ENCODE peak calls at places on chromosome 12, in seven cellular contexts. One of them, this sample, is unnamed.

GRCh38 chr12:4293299-4293941 is 19.9 kb downstream of the CCND2 start:
- DNase-seq in pancreas: no peak
- DNase-seq in effector memory CD4-positive, alpha-beta T cell: no peak
- DNase-seq in fibroblast of lung: no peak
- DNase-seq in lung: no peak
- DNase-seq in lower lobe of right lung: no peak
- DNase-seq in sigmoid colon: no peak
- DNase-seq in this sample: no peak

GRCh38 chr12:70444903-70445302 is 78.8 kb downstream of the KCNMB4 start:
- DNase-seq in pancreas: no peak
- DNase-seq in effector memory CD4-positive, alpha-beta T cell: no peak
- DNase-seq in fibroblast of lung: no peak
- DNase-seq in lung: no peak
- DNase-seq in lower lobe of right lung: no peak
- DNase-seq in sigmoid colon: no peak
- DNase-seq in this sample: no peak

GRCh38 chr12:74490390-74491064 is 47.1 kb upstream of the ATXN7L3B start:
- DNase-seq in pancreas: no peak
- DNase-seq in effector memory CD4-positive, alpha-beta T cell: no peak
- DNase-seq in fibroblast of lung: no peak
- DNase-seq in lung: no peak
- DNase-seq in lower lobe of right lung: no peak
- DNase-seq in sigmoid colon: no peak
- DNase-seq in this sample: no peak

GRCh38 chr12:94625531-94625930 is 24.8 kb downstream of the TMCC3 start:
- DNase-seq in pancreas: no peak
- DNase-seq in effector memory CD4-positive, alpha-beta T cell: no peak
- DNase-seq in fibroblast of lung: no peak
- DNase-seq in lung: no peak
- DNase-seq in lower lobe of right lung: no peak
- DNase-seq in sigmoid colon: no peak
- DNase-seq in this sample: no peak

GRCh38 chr12:66708704-66709443 is 30.0 kb upstream of the GRIP1 start:
- DNase-seq in pancreas: no peak
- DNase-seq in effector memory CD4-positive, alpha-beta T cell: no peak
- DNase-seq in fibroblast of lung: peak; percentile 18
- DNase-seq in lung: no peak
- DNase-seq in lower lobe of right lung: no peak
- DNase-seq in sigmoid colon: no peak
- DNase-seq in this sample: no peak

GRCh38 chr12:10272466-10272865 is 35.2 kb upstream of the KLRD1 start:
- DNase-seq in pancreas: no peak
- DNase-seq in effector memory CD4-positive, alpha-beta T cell: no peak
- DNase-seq in fibroblast of lung: peak; percentile 14
- DNase-seq in lung: no peak
- DNase-seq in lower lobe of right lung: no peak
- DNase-seq in sigmoid colon: no peak
- DNase-seq in this sample: no peak

GRCh38 chr12:58967551-58967950 is 47.2 kb upstream of the LRIG3 start:
- DNase-seq in pancreas: no peak
- DNase-seq in effector memory CD4-positive, alpha-beta T cell: no peak
- DNase-seq in fibroblast of lung: peak; percentile 14
- DNase-seq in lung: no peak
- DNase-seq in lower lobe of right lung: no peak
- DNase-seq in sigmoid colon: no peak
- DNase-seq in this sample: no peak

GRCh38 chr12:103495783-103496456 is at the start of gene C12orf42:
- DNase-seq in pancreas: no peak
- DNase-seq in effector memory CD4-positive, alpha-beta T cell: no peak
- DNase-seq in fibroblast of lung: peak; percentile 15
- DNase-seq in lung: no peak
- DNase-seq in lower lobe of right lung: peak; percentile 43
- DNase-seq in sigmoid colon: no peak
- DNase-seq in this sample: no peak

GRCh38 chr12:57630891-57631433 is 2.0 kb downstream of the B4GALNT1 start:
- DNase-seq in pancreas: no peak
- DNase-seq in effector memory CD4-positive, alpha-beta T cell: no peak
- DNase-seq in fibroblast of lung: no peak
- DNase-seq in lung: no peak
- DNase-seq in lower lobe of right lung: no peak
- DNase-seq in sigmoid colon: peak; percentile 52
- DNase-seq in this sample: no peak

GRCh38 chr12:132708150-132708549 is 2.5 kb upstream of the PGAM5 start:
- DNase-seq in pancreas: no peak
- DNase-seq in effector memory CD4-positive, alpha-beta T cell: no peak
- DNase-seq in fibroblast of lung: no peak
- DNase-seq in lung: no peak
- DNase-seq in lower lobe of right lung: no peak
- DNase-seq in sigmoid colon: no peak
- DNase-seq in this sample: no peak

GRCh38 chr12:93319523-93320045 is 58.1 kb upstream of the NUDT4 start:
- DNase-seq in pancreas: no peak
- DNase-seq in effector memory CD4-positive, alpha-beta T cell: no peak
- DNase-seq in fibroblast of lung: peak; percentile 74
- DNase-seq in lung: no peak
- DNase-seq in lower lobe of right lung: no peak
- DNase-seq in sigmoid colon: no peak
- DNase-seq in this sample: no peak

GRCh38 chr12:128942960-128943477 is 89.7 kb downstream of the GLT1D1 start:
- DNase-seq in pancreas: no peak
- DNase-seq in effector memory CD4-positive, alpha-beta T cell: no peak
- DNase-seq in fibroblast of lung: no peak
- DNase-seq in lung: no peak
- DNase-seq in lower lobe of right lung: no peak
- DNase-seq in sigmoid colon: no peak
- DNase-seq in this sample: no peak

GRCh38 chr12:15778126-15778525 is 11.1 kb downstream of the EPS8 start:
- DNase-seq in pancreas: no peak
- DNase-seq in effector memory CD4-positive, alpha-beta T cell: no peak
- DNase-seq in fibroblast of lung: no peak
- DNase-seq in lung: no peak
- DNase-seq in lower lobe of right lung: no peak
- DNase-seq in sigmoid colon: no peak
- DNase-seq in this sample: no peak

GRCh38 chr12:13182881-13183280 is 13.6 kb upstream of the EMP1 start:
- DNase-seq in pancreas: no peak
- DNase-seq in effector memory CD4-positive, alpha-beta T cell: no peak
- DNase-seq in fibroblast of lung: no peak
- DNase-seq in lung: no peak
- DNase-seq in lower lobe of right lung: no peak
- DNase-seq in sigmoid colon: no peak
- DNase-seq in this sample: no peak

GRCh38 chr12:79424109-79424721 is 266.5 kb downstream of the PAWR start:
- DNase-seq in pancreas: no peak
- DNase-seq in effector memory CD4-positive, alpha-beta T cell: no peak
- DNase-seq in fibroblast of lung: peak; percentile 91
- DNase-seq in lung: no peak
- DNase-seq in lower lobe of right lung: no peak
- DNase-seq in sigmoid colon: no peak
- DNase-seq in this sample: no peak

GRCh38 chr12:104378427-104378826 is 74.9 kb downstream of the EID3 start:
- DNase-seq in pancreas: no peak
- DNase-seq in effector memory CD4-positive, alpha-beta T cell: no peak
- DNase-seq in fibroblast of lung: no peak
- DNase-seq in lung: no peak
- DNase-seq in lower lobe of right lung: no peak
- DNase-seq in sigmoid colon: no peak
- DNase-seq in this sample: no peak

GRCh38 chr12:19223018-19223417 is 93.5 kb downstream of the PLEKHA5 start:
- DNase-seq in pancreas: no peak
- DNase-seq in effector memory CD4-positive, alpha-beta T cell: no peak
- DNase-seq in fibroblast of lung: no peak
- DNase-seq in lung: no peak
- DNase-seq in lower lobe of right lung: no peak
- DNase-seq in sigmoid colon: no peak
- DNase-seq in this sample: no peak

GRCh38 chr12:96193725-96194571 is at the start of gene ELK3:
- DNase-seq in pancreas: peak; percentile 74
- DNase-seq in effector memory CD4-positive, alpha-beta T cell: peak; percentile 56
- DNase-seq in fibroblast of lung: peak; percentile 72
- DNase-seq in lung: peak; percentile 60
- DNase-seq in lower lobe of right lung: peak; percentile 76
- DNase-seq in sigmoid colon: peak; percentile 84
- DNase-seq in this sample: peak; percentile 57

GRCh38 chr12:28998662-28999120 is 150.4 kb upstream of the FAR2 start:
- DNase-seq in pancreas: no peak
- DNase-seq in effector memory CD4-positive, alpha-beta T cell: no peak
- DNase-seq in fibroblast of lung: peak; percentile 53
- DNase-seq in lung: no peak
- DNase-seq in lower lobe of right lung: no peak
- DNase-seq in sigmoid colon: no peak
- DNase-seq in this sample: no peak

GRCh38 chr12:109047081-109047805 is 5.1 kb upstream of the USP30 start:
- DNase-seq in pancreas: no peak
- DNase-seq in effector memory CD4-positive, alpha-beta T cell: no peak
- DNase-seq in fibroblast of lung: no peak
- DNase-seq in lung: no peak
- DNase-seq in lower lobe of right lung: no peak
- DNase-seq in sigmoid colon: no peak
- DNase-seq in this sample: no peak

GRCh38 chr12:105177208-105177607 is 58.8 kb downstream of the APPL2 start:
- DNase-seq in pancreas: no peak
- DNase-seq in effector memory CD4-positive, alpha-beta T cell: no peak
- DNase-seq in fibroblast of lung: no peak
- DNase-seq in lung: no peak
- DNase-seq in lower lobe of right lung: no peak
- DNase-seq in sigmoid colon: no peak
- DNase-seq in this sample: no peak

DNA sequence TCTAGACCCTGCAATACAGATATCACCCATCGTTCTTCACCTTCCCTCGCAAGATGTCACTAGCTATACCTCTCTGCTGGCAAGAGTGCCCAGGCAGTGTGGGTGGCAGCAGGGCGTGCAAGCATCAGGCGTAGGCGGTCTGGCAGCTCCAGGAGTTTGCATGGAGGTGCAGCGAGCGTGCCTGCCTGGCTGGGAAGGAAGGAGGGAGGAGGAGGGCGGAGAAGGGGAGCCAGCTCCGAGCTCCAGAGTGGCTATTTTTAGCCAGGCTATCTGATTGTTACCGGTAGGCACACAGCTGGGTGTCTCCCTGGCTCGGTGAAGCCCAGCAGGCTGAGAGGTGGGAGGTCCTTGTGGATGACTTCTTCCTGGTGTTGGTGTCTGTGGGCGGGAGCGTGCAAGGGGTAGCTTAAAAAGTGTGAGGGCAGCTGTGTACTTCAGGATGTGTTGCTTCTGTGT is 6.2 kb downstream of the FOXJ2 start:
- DNase-seq in pancreas: peak; percentile 91
- DNase-seq in effector memory CD4-positive, alpha-beta T cell: no peak
- DNase-seq in fibroblast of lung: peak; percentile 51
- DNase-seq in lung: peak; percentile 52
- DNase-seq in lower lobe of right lung: peak; percentile 65
- DNase-seq in sigmoid colon: peak; percentile 87
- DNase-seq in this sample: no peak
- H3K4me1 ChIP-seq in pancreas: peaks cover 38% of the 10 kb centered on the region
- H3K4me1 ChIP-seq in effector memory CD4-positive, alpha-beta T cell: peaks cover 45% of the 10 kb centered on the region
- H3K4me1 ChIP-seq in fibroblast of lung: peaks cover 18% of the 10 kb centered on the region
- H3K4me1 ChIP-seq in lung: peaks cover 28% of the 10 kb centered on the region
- H3K4me1 ChIP-seq in lower lobe of right lung: peaks cover 58% of the 10 kb centered on the region
- H3K4me1 ChIP-seq in sigmoid colon: peaks cover 59% of the 10 kb centered on the region
- H3K4me1 ChIP-seq in this sample: no peaks in the 10 kb centered on the region

DNA sequence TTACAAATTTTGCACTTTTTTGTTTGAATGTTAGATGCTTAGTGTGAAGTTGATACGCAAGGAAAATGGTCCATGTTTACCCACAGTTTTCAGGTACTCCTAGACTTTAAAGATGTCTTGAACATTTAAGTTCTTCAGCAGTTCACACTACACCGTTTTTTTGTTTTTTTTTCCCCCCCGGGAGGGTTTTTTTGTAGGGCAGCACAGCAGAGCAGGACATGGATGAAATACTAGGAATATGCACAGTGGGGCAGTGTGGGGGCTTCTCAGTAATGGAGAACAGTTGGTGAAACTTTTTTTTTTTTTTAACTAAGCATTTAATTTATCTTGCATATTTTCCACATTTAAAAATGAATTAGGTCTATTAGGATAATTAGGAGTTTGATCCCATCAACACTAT is 4.9 kb downstream of the RAN start:
- DNase-seq in pancreas: no peak
- DNase-seq in effector memory CD4-positive, alpha-beta T cell: no peak
- DNase-seq in fibroblast of lung: no peak
- DNase-seq in lung: no peak
- DNase-seq in lower lobe of right lung: no peak
- DNase-seq in sigmoid colon: peak; percentile 7
- DNase-seq in this sample: no peak
- H3K4me3 ChIP-seq in pancreas: no peak overlapping the region
- H3K4me3 ChIP-seq in effector memory CD4-positive, alpha-beta T cell: no peak overlapping the region
- H3K4me3 ChIP-seq in fibroblast of lung: no peak overlapping the region
- H3K4me3 ChIP-seq in lung: no peak overlapping the region
- H3K4me3 ChIP-seq in lower lobe of right lung: no peak overlapping the region
- H3K4me3 ChIP-seq in sigmoid colon: no peak overlapping the region
- H3K4me3 ChIP-seq in this sample: no peak overlapping the region

DNA sequence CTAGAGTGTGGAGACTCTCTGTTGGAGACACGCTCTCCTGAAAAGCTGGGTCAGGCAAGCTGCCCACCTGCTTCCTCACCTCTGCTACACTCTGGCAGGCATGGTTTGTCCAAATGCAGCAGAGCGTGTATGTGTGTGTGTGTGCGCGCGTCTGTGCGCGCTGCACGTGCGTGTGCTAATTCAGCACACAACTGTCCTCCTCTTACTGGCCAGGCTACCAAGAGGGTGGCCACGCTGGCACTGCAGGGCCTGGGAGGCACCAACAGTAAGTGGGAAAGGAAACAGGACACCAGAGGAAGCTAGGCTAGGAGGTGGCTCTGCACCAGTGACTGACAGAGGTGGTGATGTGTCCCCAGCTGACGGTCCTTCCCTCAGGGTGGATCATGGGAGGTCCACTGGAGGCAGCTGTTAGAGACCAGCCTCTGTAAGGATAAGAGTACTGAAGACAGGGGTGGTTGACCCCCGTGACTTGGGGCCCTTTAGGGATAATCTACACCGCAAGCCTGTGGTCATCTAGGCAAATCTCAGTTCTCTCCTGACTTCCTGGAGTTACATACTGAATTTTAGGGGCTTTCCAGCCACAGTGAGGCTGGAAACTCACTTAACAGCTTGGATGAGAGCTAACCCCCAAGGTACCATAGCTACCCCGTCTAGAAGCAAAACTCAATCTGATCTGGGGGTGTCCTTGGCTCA is 15.6 kb upstream of the TFCP2 start:
- DNase-seq in pancreas: no peak
- DNase-seq in effector memory CD4-positive, alpha-beta T cell: no peak
- DNase-seq in fibroblast of lung: no peak
- DNase-seq in lung: no peak
- DNase-seq in lower lobe of right lung: no peak
- DNase-seq in sigmoid colon: no peak
- DNase-seq in this sample: no peak
- H3K27ac ChIP-seq in pancreas: no peak overlapping the region
- H3K27ac ChIP-seq in effector memory CD4-positive, alpha-beta T cell: no peak overlapping the region
- H3K27ac ChIP-seq in fibroblast of lung: no peak overlapping the region
- H3K27ac ChIP-seq in lung: no peak overlapping the region
- H3K27ac ChIP-seq in lower lobe of right lung: no peak overlapping the region
- H3K27ac ChIP-seq in sigmoid colon: no peak overlapping the region
- H3K27ac ChIP-seq in this sample: no peak overlapping the region

DNA sequence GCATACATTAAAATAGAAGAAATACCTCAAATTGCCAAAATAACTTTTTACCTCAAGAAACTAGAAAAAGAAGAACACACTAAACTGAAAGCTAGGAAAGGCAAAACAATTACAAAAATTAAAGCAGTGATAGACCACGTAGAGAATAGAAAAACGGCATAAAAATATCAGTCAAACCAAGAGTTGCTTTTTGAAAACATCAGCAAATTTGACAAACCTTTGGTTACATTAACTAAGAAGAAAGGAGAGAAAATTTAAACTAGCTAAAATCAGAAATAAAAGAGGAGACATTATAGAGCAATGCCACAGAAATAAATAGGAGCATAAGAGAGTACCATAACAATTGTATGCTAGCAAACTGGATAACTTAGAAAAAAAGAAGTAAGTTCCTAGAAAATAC is 553.8 kb downstream of the CCER1 start:
- DNase-seq in pancreas: no peak
- DNase-seq in effector memory CD4-positive, alpha-beta T cell: no peak
- DNase-seq in fibroblast of lung: no peak
- DNase-seq in lung: no peak
- DNase-seq in lower lobe of right lung: no peak
- DNase-seq in sigmoid colon: no peak
- DNase-seq in this sample: no peak
- H3K4me1 ChIP-seq in pancreas: no peaks in the 10 kb centered on the region
- H3K4me1 ChIP-seq in effector memory CD4-positive, alpha-beta T cell: no peaks in the 10 kb centered on the region
- H3K4me1 ChIP-seq in fibroblast of lung: no peaks in the 10 kb centered on the region
- H3K4me1 ChIP-seq in lung: no peaks in the 10 kb centered on the region
- H3K4me1 ChIP-seq in lower lobe of right lung: no peaks in the 10 kb centered on the region
- H3K4me1 ChIP-seq in sigmoid colon: no peaks in the 10 kb centered on the region
- H3K4me1 ChIP-seq in this sample: no peaks in the 10 kb centered on the region

This sample was measured in tibial artery.